ENCODE peak calls at places on chromosomes 6 and 20, in ten cellular contexts. Y, G, Z, A, V, H, K, W, C and X are unnamed samples.
A peak's percentile ranks its signal among the peaks of the same experiment; 100 is the strongest.

GRCh38 chr20:51661609-51662178 is 106.5 kb downstream of the ATP9A start:
- DNase-seq in A (peak; percentile 87), W (no peak), K (peak; percentile 28), Z (peak; percentile 95), V (peak; percentile 39), C (no peak), Y (no peak), H (peak; percentile 13), G (no peak), X (peak; percentile 67)

GRCh38 chr6:63259153-63259552 is 47.9 kb downstream of the FKBP1C start:
- DNase-seq in K (no peak), V (no peak), C (no peak), A (no peak), Y (no peak), W (no peak), Z (no peak), H (no peak), G (no peak), X (no peak)

GRCh38 chr6:14804444-14805210 is 441.2 kb upstream of the JARID2 start:
- DNase-seq in Y (peak; percentile 73), A (no peak), Z (peak; percentile 54), V (no peak), G (peak; percentile 80), H (peak; percentile 97), C (peak; percentile 93), K (peak; percentile 89), W (peak; percentile 75), X (no peak)

GRCh38 chr20:50052550-50052949 is 60.4 kb downstream of the UBE2V1 start:
- DNase-seq in G (no peak), H (no peak), A (no peak), C (no peak), W (no peak), Z (no peak), K (no peak), Y (no peak), V (no peak), X (no peak)

GRCh38 chr20:23436681-23437080 is 2.8 kb upstream of the CSTL1 start:
- DNase-seq in V (no peak), W (no peak), Y (no peak), K (no peak), G (no peak), C (peak; percentile 75), H (no peak), Z (no peak), A (no peak), X (no peak)

GRCh38 chr6:1422290-1422689 is 32.9 kb downstream of the FOXF2 start:
- DNase-seq in G (no peak), K (no peak), H (no peak), W (no peak), C (no peak), Y (no peak), A (no peak), Z (no peak), V (no peak), X (no peak)

GRCh38 chr6:109739671-109740070 is 48.6 kb downstream of the FIG4 start:
- DNase-seq in K (no peak), A (no peak), G (no peak), Y (no peak), Z (no peak), C (no peak), W (no peak), V (no peak), H (no peak), X (no peak)

GRCh38 chr6:159961523-159961922 is 7.4 kb upstream of the IGF2R start:
- DNase-seq in Y (no peak), H (no peak), V (no peak), C (no peak), A (no peak), G (no peak), W (no peak), K (no peak), Z (no peak), X (no peak)

GRCh38 chr6:141326925-141327324 is 805.8 kb upstream of the GJE1 start:
- DNase-seq in A (no peak), Z (no peak), K (no peak), G (no peak), V (no peak), W (no peak), C (no peak), Y (no peak), H (no peak), X (no peak)
- H3K4me3 ChIP-seq in A (no peak overlapping the region), Z (no peak overlapping the region), K (peak overlapping the region; percentile 57), G (no peak overlapping the region), V (no peak overlapping the region), W (peak overlapping the region; percentile 41), C (peak overlapping the region; percentile 36), Y (no peak overlapping the region), H (no peak overlapping the region), X (no peak overlapping the region)

GRCh38 chr6:166710084-166710483 is 83.0 kb upstream of the RPS6KA2 start:
- DNase-seq in A (no peak), C (no peak), H (no peak), W (no peak), V (no peak), Y (no peak), K (peak; percentile 3), G (no peak), Z (no peak), X (no peak)

GRCh38 chr6:166715065-166715464 is 88.0 kb upstream of the RPS6KA2 start:
- DNase-seq in Z (no peak), G (no peak), H (no peak), A (no peak), V (no peak), C (no peak), K (no peak), Y (no peak), W (no peak), X (no peak)

GRCh38 chr6:166714581-166714980 is 87.5 kb upstream of the RPS6KA2 start:
- DNase-seq in Z (no peak), V (no peak), A (no peak), Y (no peak), W (no peak), H (no peak), C (no peak), K (no peak), G (no peak), X (no peak)

GRCh38 chr6:166713608-166714510 is 86.8 kb upstream of the RPS6KA2 start:
- DNase-seq in Z (no peak), K (no peak), W (no peak), G (no peak), H (no peak), V (no peak), A (no peak), Y (no peak), C (no peak), X (no peak)

DNA sequence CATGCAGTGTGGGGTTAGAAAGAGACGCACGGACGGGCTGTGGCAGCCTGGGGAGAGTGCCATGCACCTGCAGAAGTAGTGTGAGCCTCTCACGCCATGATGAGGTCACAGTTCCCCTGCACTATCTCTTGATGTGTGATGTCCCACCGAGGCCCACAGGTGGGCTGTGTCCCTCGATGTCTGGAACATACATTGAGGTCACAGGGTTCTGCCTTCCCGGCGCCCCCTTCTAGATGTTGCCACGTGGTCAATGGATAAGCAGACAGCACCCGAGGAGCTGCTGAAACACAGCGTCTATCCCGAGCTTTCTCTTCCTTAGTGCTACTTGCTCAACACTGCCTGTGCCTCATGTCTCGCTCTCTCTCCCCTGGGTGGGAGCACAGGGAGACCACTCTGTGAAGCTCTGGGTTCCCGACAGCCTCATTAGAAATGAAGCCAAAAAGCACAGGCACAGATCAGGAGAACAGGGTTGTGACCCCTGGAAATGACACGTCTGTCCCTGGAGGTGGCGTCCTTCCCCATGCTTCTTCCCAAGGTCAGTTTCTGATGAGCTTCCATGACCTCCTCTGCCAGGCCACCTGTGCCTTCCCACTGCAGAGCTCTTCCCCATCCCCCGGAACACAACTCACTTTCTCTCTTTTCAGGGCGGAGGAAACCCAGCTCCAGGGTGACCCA is 85.6 kb upstream of the RPS6KA2 start:
- DNase-seq in H (no peak), Z (no peak), V (no peak), C (no peak), W (no peak), G (no peak), K (no peak), A (no peak), Y (no peak), X (no peak)
- H3K4me3 ChIP-seq in H (no peak overlapping the region), Z (no peak overlapping the region), V (no peak overlapping the region), C (no peak overlapping the region), W (no peak overlapping the region), G (no peak overlapping the region), K (no peak overlapping the region), A (no peak overlapping the region), Y (no peak overlapping the region), X (no peak overlapping the region)

DNA sequence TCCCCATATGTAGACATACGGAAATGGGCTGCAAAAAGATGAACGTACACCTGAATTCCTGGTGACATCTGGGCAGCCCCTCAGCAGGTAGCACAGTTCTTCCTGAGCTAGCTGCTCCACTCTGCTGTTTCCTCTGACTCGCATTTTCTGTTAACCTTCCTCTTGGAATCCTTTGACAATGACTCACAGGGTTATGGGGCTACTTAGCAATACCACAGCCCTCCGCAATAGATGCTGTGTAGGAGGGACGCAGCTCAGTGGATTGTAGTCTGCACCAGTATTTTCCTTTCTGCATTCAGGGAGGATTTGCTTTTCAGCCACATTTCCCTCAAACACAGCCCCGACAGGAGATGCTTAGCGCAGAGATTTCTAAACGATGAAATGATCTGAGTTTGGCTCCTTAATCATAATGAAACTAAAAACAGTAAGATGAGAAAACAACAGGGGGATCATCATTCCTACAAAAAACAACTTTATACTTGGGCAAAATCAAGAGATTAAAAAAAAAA is 12.4 kb downstream of the BACH2 start:
- DNase-seq in A (no peak), W (no peak), K (peak; percentile 92), G (peak; percentile 41), V (no peak), H (no peak), C (peak; percentile 87), Y (no peak), Z (no peak), X (no peak)
- H3K4me3 ChIP-seq in A (no peak overlapping the region), W (peak overlapping the region; percentile 43), K (peak overlapping the region; percentile 72), G (peak overlapping the region; percentile 13), V (peak overlapping the region; percentile 32), H (no peak overlapping the region), C (no peak overlapping the region), Y (no peak overlapping the region), Z (no peak overlapping the region), X (peak overlapping the region; percentile 34)

GRCh38 chr6:161245363-161245762 is 28.5 kb downstream of the AGPAT4 start:
- DNase-seq in H (no peak), A (no peak), Z (no peak), W (no peak), C (no peak), K (no peak), V (no peak), Y (no peak), G (no peak), X (no peak)

GRCh38 chr6:161242113-161242512 is 31.7 kb downstream of the AGPAT4 start:
- DNase-seq in C (no peak), A (no peak), Y (no peak), H (no peak), G (no peak), Z (no peak), W (no peak), K (no peak), V (no peak), X (no peak)

GRCh38 chr6:161244725-161245124 is 29.1 kb downstream of the AGPAT4 start:
- DNase-seq in G (no peak), H (no peak), V (no peak), A (no peak), C (no peak), Z (no peak), W (no peak), Y (no peak), K (no peak), X (no peak)

GRCh38 chr6:161246725-161247124 is 27.1 kb downstream of the AGPAT4 start:
- DNase-seq in K (no peak), Z (no peak), V (no peak), A (no peak), H (no peak), G (no peak), C (no peak), W (no peak), Y (no peak), X (no peak)

DNA sequence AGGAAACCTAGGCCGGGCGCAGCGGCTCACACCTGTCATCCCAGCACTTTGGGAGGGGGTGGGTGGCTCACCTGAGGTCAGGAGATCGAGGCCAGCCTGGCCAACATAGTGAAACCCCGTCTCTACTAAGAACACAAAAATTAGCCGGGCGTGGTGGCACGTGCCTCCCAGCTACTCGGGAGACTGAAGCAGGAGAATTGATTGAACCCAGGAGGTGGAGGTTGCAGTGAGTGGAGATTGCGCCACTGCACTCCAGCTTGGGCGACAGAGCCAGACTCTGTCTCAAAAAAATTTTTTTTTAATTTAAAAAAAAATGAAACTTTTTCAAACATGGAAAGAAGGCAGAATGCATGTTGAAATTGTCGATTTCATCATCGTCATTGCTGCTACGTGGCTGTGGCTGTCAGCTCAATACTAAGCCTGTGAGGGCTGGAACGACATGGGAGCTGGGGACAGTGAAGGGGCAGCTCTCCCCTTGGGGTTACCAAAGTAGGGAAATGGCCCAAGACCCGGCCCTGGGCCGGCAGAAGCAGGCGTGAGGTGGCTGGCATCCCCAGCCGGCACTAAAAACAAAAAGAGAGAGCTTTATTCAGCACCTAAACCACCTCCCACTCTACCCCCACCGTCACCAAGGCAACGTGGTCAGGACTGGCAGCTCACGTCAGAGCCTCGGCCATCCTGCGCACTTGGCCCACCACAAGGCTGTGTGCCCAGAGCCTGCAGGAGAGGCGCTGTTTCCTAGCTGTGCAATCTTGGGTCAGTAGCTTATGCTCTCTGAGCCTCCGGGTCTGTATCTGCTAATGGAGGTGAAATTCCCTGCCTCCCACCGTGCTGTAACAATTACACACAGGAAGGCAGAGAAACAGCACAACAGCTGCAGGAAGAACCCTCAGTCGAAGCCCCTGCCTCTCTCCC is 30.8 kb downstream of the AGPAT4 start:
- DNase-seq in G (no peak), K (peak; percentile 80), C (peak; percentile 26), H (no peak), Y (no peak), V (peak; percentile 14), A (no peak), Z (no peak), W (no peak), X (peak; percentile 16)
- H3K4me3 ChIP-seq in G (no peak overlapping the region), K (no peak overlapping the region), C (no peak overlapping the region), H (no peak overlapping the region), Y (no peak overlapping the region), V (no peak overlapping the region), A (no peak overlapping the region), Z (no peak overlapping the region), W (no peak overlapping the region), X (no peak overlapping the region)